ENCODE peak calls at places on chromosome 13, in five cellular contexts. One of them, this sample, is unnamed.

GRCh38 chr13:109964164-109964563 is 177.8 kb upstream of the IRS2 start:
- DNase-seq in NCI-H1092: no peak
- DNase-seq in NAMALWA: no peak
- DNase-seq in AG04450: no peak
- DNase-seq in heart left ventricle: no peak
- DNase-seq in this sample: no peak

GRCh38 chr13:101455863-101456262 is 3.4 kb downstream of the ITGBL1 start:
- DNase-seq in NCI-H1092: no peak
- DNase-seq in NAMALWA: no peak
- DNase-seq in AG04450: peak; percentile 79
- DNase-seq in heart left ventricle: no peak
- DNase-seq in this sample: no peak

GRCh38 chr13:47399599-47399998 is 502.7 kb upstream of the HTR2A start:
- DNase-seq in NCI-H1092: no peak
- DNase-seq in NAMALWA: no peak
- DNase-seq in AG04450: no peak
- DNase-seq in heart left ventricle: no peak
- DNase-seq in this sample: no peak

GRCh38 chr13:110907951-110908898 is 6.6 kb downstream of the ANKRD10 start:
- DNase-seq in NCI-H1092: no peak
- DNase-seq in NAMALWA: no peak
- DNase-seq in AG04450: no peak
- DNase-seq in heart left ventricle: no peak
- DNase-seq in this sample: peak; percentile 40

GRCh38 chr13:99432637-99433542 is 68.4 kb upstream of the TM9SF2 start:
- DNase-seq in NCI-H1092: no peak
- DNase-seq in NAMALWA: peak; percentile 66
- DNase-seq in AG04450: no peak
- DNase-seq in heart left ventricle: peak; percentile 70
- DNase-seq in this sample: no peak

GRCh38 chr13:30128591-30128990 is 178.8 kb downstream of the KATNAL1 start:
- DNase-seq in NCI-H1092: no peak
- DNase-seq in NAMALWA: no peak
- DNase-seq in AG04450: no peak
- DNase-seq in heart left ventricle: no peak
- DNase-seq in this sample: no peak

GRCh38 chr13:113962975-113963374 is 10.9 kb downstream of the C13orf46 start:
- DNase-seq in NCI-H1092: no peak
- DNase-seq in NAMALWA: no peak
- DNase-seq in AG04450: no peak
- DNase-seq in heart left ventricle: peak; percentile 22
- DNase-seq in this sample: no peak

GRCh38 chr13:101955764-101956163 is 446.1 kb downstream of the FGF14 start:
- DNase-seq in NCI-H1092: no peak
- DNase-seq in NAMALWA: peak; percentile 27
- DNase-seq in AG04450: no peak
- DNase-seq in heart left ventricle: no peak
- DNase-seq in this sample: no peak

GRCh38 chr13:45280751-45281634 is 60.0 kb downstream of the TPT1 start:
- DNase-seq in NCI-H1092: peak; percentile 36
- DNase-seq in NAMALWA: peak; percentile 60
- DNase-seq in AG04450: peak; percentile 54
- DNase-seq in heart left ventricle: peak; percentile 72
- DNase-seq in this sample: peak; percentile 51

GRCh38 chr13:110330491-110331001 is 23.5 kb downstream of the COL4A2 start:
- DNase-seq in NCI-H1092: no peak
- DNase-seq in NAMALWA: no peak
- DNase-seq in AG04450: no peak
- DNase-seq in heart left ventricle: no peak
- DNase-seq in this sample: no peak

GRCh38 chr13:110409581-110409992 is 102.5 kb downstream of the COL4A2 start:
- DNase-seq in NCI-H1092: no peak
- DNase-seq in NAMALWA: no peak
- DNase-seq in AG04450: no peak
- DNase-seq in heart left ventricle: no peak
- DNase-seq in this sample: no peak

GRCh38 chr13:27182844-27183497 is 11.4 kb upstream of the USP12 start:
- DNase-seq in NCI-H1092: no peak
- DNase-seq in NAMALWA: no peak
- DNase-seq in AG04450: no peak
- DNase-seq in heart left ventricle: peak; percentile 62
- DNase-seq in this sample: no peak

GRCh38 chr13:22496803-22497508 is 683.8 kb upstream of the SGCG start:
- DNase-seq in NCI-H1092: no peak
- DNase-seq in NAMALWA: no peak
- DNase-seq in AG04450: no peak
- DNase-seq in heart left ventricle: no peak
- DNase-seq in this sample: no peak

GRCh38 chr13:98476538-98476966 is 100.4 kb downstream of the STK24 start:
- DNase-seq in NCI-H1092: no peak
- DNase-seq in NAMALWA: no peak
- DNase-seq in AG04450: no peak
- DNase-seq in heart left ventricle: no peak
- DNase-seq in this sample: no peak

GRCh38 chr13:85266331-85266730 is 532.9 kb downstream of the SLITRK6 start:
- DNase-seq in NCI-H1092: no peak
- DNase-seq in NAMALWA: no peak
- DNase-seq in AG04450: no peak
- DNase-seq in heart left ventricle: no peak
- DNase-seq in this sample: no peak

GRCh38 chr13:27981006-27981708 is 7.3 kb downstream of the URAD start:
- DNase-seq in NCI-H1092: no peak
- DNase-seq in NAMALWA: no peak
- DNase-seq in AG04450: no peak
- DNase-seq in heart left ventricle: no peak
- DNase-seq in this sample: no peak

GRCh38 chr13:77079902-77080413 is 53.0 kb upstream of the FBXL3 start:
- DNase-seq in NCI-H1092: no peak
- DNase-seq in NAMALWA: no peak
- DNase-seq in AG04450: no peak
- DNase-seq in heart left ventricle: no peak
- DNase-seq in this sample: no peak

GRCh38 chr13:43020794-43021193 is 2.6 kb upstream of the DNAJC15 start:
- DNase-seq in NCI-H1092: no peak
- DNase-seq in NAMALWA: no peak
- DNase-seq in AG04450: no peak
- DNase-seq in heart left ventricle: no peak
- DNase-seq in this sample: no peak

GRCh38 chr13:53191091-53191490 is 162.5 kb downstream of the OLFM4 start:
- DNase-seq in NCI-H1092: no peak
- DNase-seq in NAMALWA: no peak
- DNase-seq in AG04450: no peak
- DNase-seq in heart left ventricle: no peak
- DNase-seq in this sample: no peak

GRCh38 chr13:39816936-39817335 is 161.5 kb downstream of the COG6 start:
- DNase-seq in NCI-H1092: no peak
- DNase-seq in NAMALWA: no peak
- DNase-seq in AG04450: no peak
- DNase-seq in heart left ventricle: no peak
- DNase-seq in this sample: no peak

GRCh38 chr13:92303428-92303827 is 905.0 kb downstream of the GPC5 start:
- DNase-seq in NCI-H1092: no peak
- DNase-seq in NAMALWA: no peak
- DNase-seq in AG04450: peak; percentile 10
- DNase-seq in heart left ventricle: no peak
- DNase-seq in this sample: no peak

GRCh38 chr13:110108348-110109139 is 198.4 kb downstream of the COL4A1 start:
- DNase-seq in NCI-H1092: peak; percentile 63
- DNase-seq in NAMALWA: peak; percentile 26
- DNase-seq in AG04450: peak; percentile 73
- DNase-seq in heart left ventricle: peak; percentile 88
- DNase-seq in this sample: peak; percentile 21

GRCh38 chr13:30453727-30454126 is 12.0 kb downstream of the HMGB1 start:
- DNase-seq in NCI-H1092: no peak
- DNase-seq in NAMALWA: peak; percentile 78
- DNase-seq in AG04450: no peak
- DNase-seq in heart left ventricle: no peak
- DNase-seq in this sample: no peak